ENCODE peak calls at places on chromosomes 1 and 21, in six cellular contexts. One of them, this sample, is unnamed.

GRCh38 chr1:89358287-89358893 is 5.5 kb upstream of the GBP6 start:
- DNase-seq in HEK293T: peak; percentile 76
- DNase-seq in K562: peak; percentile 53
- DNase-seq in IMR-90: peak; percentile 65
- DNase-seq in A549: peak; percentile 57
- DNase-seq in GM12878: peak; percentile 27
- DNase-seq in this sample: peak; percentile 64

GRCh38 chr21:37176716-37177115 is 90.4 kb downstream of the VPS26C start:
- DNase-seq in HEK293T: no peak
- DNase-seq in K562: no peak
- DNase-seq in IMR-90: no peak
- DNase-seq in A549: no peak
- DNase-seq in GM12878: no peak
- DNase-seq in this sample: no peak

GRCh38 chr1:94859157-94859556 is 39.0 kb downstream of the SLC44A3 start:
- DNase-seq in HEK293T: no peak
- DNase-seq in K562: no peak
- DNase-seq in IMR-90: no peak
- DNase-seq in A549: no peak
- DNase-seq in GM12878: no peak
- DNase-seq in this sample: no peak

GRCh38 chr1:93680121-93681094 is 1.2 kb downstream of the BCAR3 start:
- DNase-seq in HEK293T: peak; percentile 87
- DNase-seq in K562: peak; percentile 78
- DNase-seq in IMR-90: peak; percentile 91
- DNase-seq in A549: peak; percentile 90
- DNase-seq in GM12878: no peak
- DNase-seq in this sample: peak; percentile 72

GRCh38 chr1:5637171-5637570 is 355.1 kb downstream of the NPHP4 start:
- DNase-seq in HEK293T: no peak
- DNase-seq in K562: no peak
- DNase-seq in IMR-90: no peak
- DNase-seq in A549: peak; percentile 8
- DNase-seq in GM12878: no peak
- DNase-seq in this sample: no peak

GRCh38 chr1:206464456-206464964 is 5.8 kb upstream of the IKBKE start:
- DNase-seq in HEK293T: no peak
- DNase-seq in K562: peak; percentile 69
- DNase-seq in IMR-90: peak; percentile 95
- DNase-seq in A549: peak; percentile 55
- DNase-seq in GM12878: no peak
- DNase-seq in this sample: no peak

GRCh38 chr21:39667353-39667891 is 54.7 kb downstream of the B3GALT5 start:
- DNase-seq in HEK293T: no peak
- DNase-seq in K562: no peak
- DNase-seq in IMR-90: no peak
- DNase-seq in A549: no peak
- DNase-seq in GM12878: no peak
- DNase-seq in this sample: no peak

GRCh38 chr1:248841702-248842395 is 3.8 kb downstream of the ZNF672 start:
- DNase-seq in HEK293T: no peak
- DNase-seq in K562: no peak
- DNase-seq in IMR-90: peak; percentile 65
- DNase-seq in A549: peak; percentile 55
- DNase-seq in GM12878: no peak
- DNase-seq in this sample: peak; percentile 42

GRCh38 chr1:67053535-67053784 is 488 bp downstream of the SLC35D1 start:
- DNase-seq in HEK293T: peak; percentile 71
- DNase-seq in K562: peak; percentile 72
- DNase-seq in IMR-90: no peak
- DNase-seq in A549: no peak
- DNase-seq in GM12878: no peak
- DNase-seq in this sample: peak; percentile 54

GRCh38 chr21:41322496-41323382 is 6.1 kb downstream of the FAM3B start:
- DNase-seq in HEK293T: no peak
- DNase-seq in K562: no peak
- DNase-seq in IMR-90: no peak
- DNase-seq in A549: no peak
- DNase-seq in GM12878: no peak
- DNase-seq in this sample: peak; percentile 99

GRCh38 chr1:51310871-51311613 is 19.3 kb downstream of the TTC39A start:
- DNase-seq in HEK293T: no peak
- DNase-seq in K562: no peak
- DNase-seq in IMR-90: no peak
- DNase-seq in A549: no peak
- DNase-seq in GM12878: no peak
- DNase-seq in this sample: no peak

GRCh38 chr1:174788981-174789380 is 210.8 kb upstream of the CACYBP start:
- DNase-seq in HEK293T: no peak
- DNase-seq in K562: peak; percentile 34
- DNase-seq in IMR-90: peak; percentile 87
- DNase-seq in A549: no peak
- DNase-seq in GM12878: no peak
- DNase-seq in this sample: no peak

GRCh38 chr1:41629571-41629970 is 145.1 kb upstream of the EDN2 start:
- DNase-seq in HEK293T: no peak
- DNase-seq in K562: no peak
- DNase-seq in IMR-90: peak; percentile 85
- DNase-seq in A549: no peak
- DNase-seq in GM12878: no peak
- DNase-seq in this sample: no peak

GRCh38 chr1:29655945-29656866 is 419.9 kb downstream of the PTPRU start:
- DNase-seq in HEK293T: peak; percentile 60
- DNase-seq in K562: peak; percentile 33
- DNase-seq in IMR-90: peak; percentile 16
- DNase-seq in A549: peak; percentile 7
- DNase-seq in GM12878: no peak
- DNase-seq in this sample: no peak

GRCh38 chr1:183209533-183210158 is 23.6 kb downstream of the LAMC2 start:
- DNase-seq in HEK293T: no peak
- DNase-seq in K562: no peak
- DNase-seq in IMR-90: peak; percentile 92
- DNase-seq in A549: peak; percentile 65
- DNase-seq in GM12878: no peak
- DNase-seq in this sample: no peak

GRCh38 chr21:32245971-32246370 is 32.9 kb downstream of the MIS18A start:
- DNase-seq in HEK293T: no peak
- DNase-seq in K562: no peak
- DNase-seq in IMR-90: no peak
- DNase-seq in A549: no peak
- DNase-seq in GM12878: no peak
- DNase-seq in this sample: no peak

GRCh38 chr21:32237021-32237420 is 41.8 kb downstream of the MIS18A start:
- DNase-seq in HEK293T: no peak
- DNase-seq in K562: no peak
- DNase-seq in IMR-90: no peak
- DNase-seq in A549: no peak
- DNase-seq in GM12878: no peak
- DNase-seq in this sample: no peak

GRCh38 chr21:32241434-32241785 is 37.4 kb downstream of the MIS18A start:
- DNase-seq in HEK293T: no peak
- DNase-seq in K562: no peak
- DNase-seq in IMR-90: no peak
- DNase-seq in A549: no peak
- DNase-seq in GM12878: no peak
- DNase-seq in this sample: no peak

GRCh38 chr21:32238063-32238462 is 40.8 kb downstream of the MIS18A start:
- DNase-seq in HEK293T: no peak
- DNase-seq in K562: no peak
- DNase-seq in IMR-90: no peak
- DNase-seq in A549: no peak
- DNase-seq in GM12878: no peak
- DNase-seq in this sample: no peak

GRCh38 chr21:32240708-32241433 is 38.0 kb downstream of the MIS18A start:
- DNase-seq in HEK293T: no peak
- DNase-seq in K562: no peak
- DNase-seq in IMR-90: peak; percentile 54
- DNase-seq in A549: no peak
- DNase-seq in GM12878: peak; percentile 13
- DNase-seq in this sample: no peak
- TF ChIP-seq BHLHE40 in HEK293T: no peak
- TF ChIP-seq BHLHE40 in K562: no peak
- TF ChIP-seq BHLHE40 in IMR-90: no peak
- TF ChIP-seq BHLHE40 in A549: no peak
- TF ChIP-seq BHLHE40 in GM12878: no peak
- TF ChIP-seq BHLHE40 in this sample: no peak

DNA sequence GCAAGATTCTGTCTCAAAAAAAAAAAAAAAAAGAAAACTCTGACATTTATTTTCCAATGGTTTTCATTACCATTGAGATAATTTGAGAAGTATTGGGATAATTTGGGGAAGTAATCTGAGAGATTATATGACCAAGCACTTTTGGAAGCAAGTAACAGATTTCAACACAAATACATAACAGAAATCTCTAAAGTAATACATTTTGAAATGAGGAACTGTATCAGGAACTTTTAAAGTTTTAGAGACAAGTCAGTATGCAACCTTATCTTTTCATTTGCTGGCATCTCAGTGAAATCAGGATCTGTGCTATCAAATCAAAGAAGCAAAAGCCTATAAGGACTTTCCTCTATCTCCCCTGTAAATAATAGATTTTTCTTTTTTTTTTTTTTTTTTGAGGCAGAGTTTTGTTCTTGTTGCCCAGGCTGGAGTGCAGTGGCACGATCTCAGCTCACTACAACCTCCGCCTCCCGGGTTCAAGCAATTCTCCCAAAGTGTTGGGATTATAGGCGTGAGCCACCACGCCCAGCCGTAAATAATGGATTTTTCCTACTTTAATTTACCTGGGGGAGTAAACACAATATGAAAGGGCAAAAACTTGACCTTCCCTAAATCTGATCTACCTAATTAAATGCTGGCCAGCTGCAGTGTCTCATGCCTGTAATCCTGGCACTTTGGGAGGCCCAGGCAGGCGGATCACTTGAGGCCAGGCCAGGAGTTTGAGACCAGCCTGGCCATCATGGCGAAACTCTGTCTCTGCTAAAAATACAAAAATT is 25.7 kb upstream of the SLC16A1 start:
- DNase-seq in HEK293T: no peak
- DNase-seq in K562: no peak
- DNase-seq in IMR-90: no peak
- DNase-seq in A549: no peak
- DNase-seq in GM12878: no peak
- DNase-seq in this sample: no peak
- TF ChIP-seq BHLHE40 in HEK293T: no peak
- TF ChIP-seq BHLHE40 in K562: no peak
- TF ChIP-seq BHLHE40 in IMR-90: no peak
- TF ChIP-seq BHLHE40 in A549: no peak
- TF ChIP-seq BHLHE40 in GM12878: no peak
- TF ChIP-seq BHLHE40 in this sample: no peak

GRCh38 chr1:218570456-218570855 is 225.3 kb downstream of the TGFB2 start:
- DNase-seq in HEK293T: no peak
- DNase-seq in K562: no peak
- DNase-seq in IMR-90: no peak
- DNase-seq in A549: no peak
- DNase-seq in GM12878: no peak
- DNase-seq in this sample: no peak

GRCh38 chr1:218568962-218569530 is 223.9 kb downstream of the TGFB2 start:
- DNase-seq in HEK293T: no peak
- DNase-seq in K562: no peak
- DNase-seq in IMR-90: no peak
- DNase-seq in A549: no peak
- DNase-seq in GM12878: no peak
- DNase-seq in this sample: no peak

DNA sequence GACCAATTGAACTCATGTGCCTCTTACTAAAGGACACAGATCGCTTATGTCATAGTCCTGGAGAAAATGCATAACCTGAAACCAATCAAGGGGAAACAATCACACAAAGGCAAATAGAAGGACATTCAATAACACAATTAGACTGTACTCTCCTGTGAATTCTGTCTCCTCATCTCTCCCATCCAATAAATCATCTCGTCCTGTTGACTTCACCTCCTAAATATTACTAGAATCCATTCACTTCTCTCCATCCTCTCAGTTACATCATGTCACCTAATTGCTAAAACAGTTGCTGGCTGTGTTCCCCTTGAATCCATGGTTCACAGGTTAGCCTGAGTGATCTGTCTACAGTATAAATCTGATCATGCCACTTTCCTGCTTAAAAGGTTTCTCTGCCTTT is 220.2 kb downstream of the TGFB2 start:
- DNase-seq in HEK293T: no peak
- DNase-seq in K562: no peak
- DNase-seq in IMR-90: no peak
- DNase-seq in A549: no peak
- DNase-seq in GM12878: no peak
- DNase-seq in this sample: no peak
- TF ChIP-seq BHLHE40 in HEK293T: no peak
- TF ChIP-seq BHLHE40 in K562: no peak
- TF ChIP-seq BHLHE40 in IMR-90: no peak
- TF ChIP-seq BHLHE40 in A549: no peak
- TF ChIP-seq BHLHE40 in GM12878: no peak
- TF ChIP-seq BHLHE40 in this sample: no peak

GRCh38 chr1:173507205-173507846 is 30.2 kb downstream of the PRDX6 start:
- DNase-seq in HEK293T: no peak
- DNase-seq in K562: no peak
- DNase-seq in IMR-90: peak; percentile 76
- DNase-seq in A549: peak; percentile 63
- DNase-seq in GM12878: no peak
- DNase-seq in this sample: no peak

GRCh38 chr1:173508541-173508940 is 31.4 kb downstream of the PRDX6 start:
- DNase-seq in HEK293T: no peak
- DNase-seq in K562: no peak
- DNase-seq in IMR-90: peak; percentile 39
- DNase-seq in A549: no peak
- DNase-seq in GM12878: no peak
- DNase-seq in this sample: no peak

GRCh38 chr1:173507847-173508209 is 30.7 kb downstream of the PRDX6 start:
- DNase-seq in HEK293T: no peak
- DNase-seq in K562: no peak
- DNase-seq in IMR-90: no peak
- DNase-seq in A549: no peak
- DNase-seq in GM12878: no peak
- DNase-seq in this sample: no peak

GRCh38 chr1:173506437-173506836 is 29.3 kb downstream of the PRDX6 start:
- DNase-seq in HEK293T: no peak
- DNase-seq in K562: no peak
- DNase-seq in IMR-90: no peak
- DNase-seq in A549: peak; percentile 63
- DNase-seq in GM12878: no peak
- DNase-seq in this sample: peak; percentile 40

DNA sequence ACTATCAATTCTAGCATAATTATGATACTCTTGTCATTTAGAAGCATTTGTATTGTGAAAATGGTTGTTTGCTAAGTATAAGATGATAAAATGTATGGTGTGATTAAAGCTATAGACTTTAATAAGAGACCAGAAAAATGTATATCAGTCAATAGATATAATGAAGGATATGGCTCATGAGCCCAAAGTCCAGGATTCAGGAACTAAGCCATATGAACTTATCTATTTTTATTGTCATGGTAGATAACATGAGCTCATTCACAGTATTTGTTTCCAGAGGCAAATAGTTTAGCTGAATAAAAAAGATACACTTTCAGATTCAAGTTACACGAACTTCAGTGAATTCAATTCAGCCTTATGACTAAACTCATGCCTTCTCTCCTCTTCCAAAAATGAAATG is 32.7 kb downstream of the PRDX6 start:
- DNase-seq in HEK293T: no peak
- DNase-seq in K562: no peak
- DNase-seq in IMR-90: no peak
- DNase-seq in A549: no peak
- DNase-seq in GM12878: no peak
- DNase-seq in this sample: no peak
- TF ChIP-seq BHLHE40 in HEK293T: no peak
- TF ChIP-seq BHLHE40 in K562: no peak
- TF ChIP-seq BHLHE40 in IMR-90: no peak
- TF ChIP-seq BHLHE40 in A549: no peak
- TF ChIP-seq BHLHE40 in GM12878: no peak
- TF ChIP-seq BHLHE40 in this sample: no peak